ENCODE peak calls at places on chromosomes 13 and 19, in nine cellular contexts. G is neuronal stem cell; O is dermis blood vessel endothelial cell; M is heart right ventricle; S is GM12891; K is NCI-H1092 treated with DMSO at 0.1 percent for 48 hours; W is stimulated activated naive CD4-positive, alpha-beta T cell treated with Interleukin-2 at 50 U/mL for 16 hours; I is uterus; Y is CD4-positive, alpha-beta T cell. H is an unnamed sample.

GRCh38 chr19:35719402-35720162 is 1.8 kb downstream of the KMT2B start:
- DNase-seq in S (no peak), Y (no peak), K (no peak), O (no peak), W (no peak), I (no peak), G (no peak), M (no peak), H (no peak)

GRCh38 chr13:91174886-91175501 is 172.5 kb upstream of the MIR17HG start:
- DNase-seq in G (no peak), M (no peak), Y (no peak), O (no peak), S (no peak), W (no peak), I (no peak), K (no peak), H (no peak)

GRCh38 chr19:1592023-1592754 is 476 bp downstream of the MBD3 start:
- DNase-seq in Y (peak), G (peak), M (peak), K (peak), O (peak), W (peak), I (peak), S (peak), H (peak)

GRCh38 chr13:22451345-22451744 is 729.4 kb upstream of the SGCG start:
- DNase-seq in K (no peak), S (no peak), I (no peak), O (no peak), M (peak), Y (no peak), W (no peak), G (peak), H (no peak)

GRCh38 chr19:35169226-35169995 is 14.9 kb downstream of the FXYD5 start:
- DNase-seq in W (peak), M (no peak), G (no peak), K (no peak), O (no peak), I (no peak), S (no peak), Y (no peak), H (no peak)

GRCh38 chr13:20993661-20994440 is 67.5 kb downstream of the LATS2 start:
- DNase-seq in S (no peak), Y (no peak), K (no peak), W (no peak), O (no peak), M (no peak), G (no peak), I (no peak), H (no peak)

GRCh38 chr19:10270180-10270615 is 722 bp upstream of the ICAM1 start:
- DNase-seq in G (no peak), O (peak), Y (peak), M (peak), I (peak), S (no peak), W (peak), K (no peak), H (peak)

GRCh38 chr19:16067205-16067938 is 8.9 kb upstream of the TPM4 start:
- DNase-seq in I (peak), O (peak), G (no peak), S (no peak), K (no peak), M (peak), Y (no peak), W (no peak), H (peak)

GRCh38 chr13:50310734-50311133 is 295.5 kb downstream of the KCNRG start:
- DNase-seq in O (no peak), W (no peak), Y (no peak), S (no peak), I (no peak), M (no peak), G (no peak), K (no peak), H (no peak)

GRCh38 chr13:30881931-30882899 is 23.9 kb upstream of the MEDAG start:
- DNase-seq in I (no peak), K (no peak), G (no peak), W (no peak), O (no peak), S (no peak), Y (no peak), M (no peak), H (no peak)

GRCh38 chr19:4633140-4633967 is 6.0 kb upstream of the TNFAIP8L1 start:
- DNase-seq in M (peak), G (no peak), I (no peak), W (peak), K (peak), Y (peak), S (no peak), O (peak), H (peak)